ENCODE peak calls at places on chromosomes 13 and 19, in five cellular contexts. O is left cardiac atrium; U is fibroblast of pulmonary artery; J is NCI-H460; D is T-helper 2 cell treated with Interferon-gamma antibody and Interleukin-4, amounts not matched to agents 5 μg/mL and 100 μg/mL, for 36 hours. F is an unnamed sample.

GRCh38 chr19:52336976-52337375 is 933 bp downstream of the ZNF610 start:
- DNase-seq in U (peak; percentile 13), D (no peak), J (no peak), O (no peak), F (no peak)

GRCh38 chr19:4972509-4973230 is 3.8 kb downstream of the KDM4B start:
- DNase-seq in U (peak; percentile 47), O (peak; percentile 13), D (no peak), J (no peak), F (no peak)

GRCh38 chr13:73057284-73058025 is 1.4 kb upstream of the KLF5 start:
- DNase-seq in O (no peak), U (no peak), D (no peak), J (no peak), F (no peak)

GRCh38 chr19:42030605-42031004 is 36.6 kb upstream of the ATP1A3 start:
- DNase-seq in J (no peak), U (no peak), O (no peak), D (no peak), F (no peak)

GRCh38 chr13:59663707-59664106 is 500.0 kb downstream of the DIAPH3 start:
- DNase-seq in J (no peak), D (no peak), O (no peak), U (no peak), F (no peak)

GRCh38 chr19:5665781-5666513 is 14.4 kb downstream of the MICOS13 start:
- DNase-seq in J (no peak), D (no peak), U (peak; percentile 58), O (no peak), F (no peak)

GRCh38 chr13:44141213-44141724 is 232.4 kb upstream of the SERP2 start:
- DNase-seq in O (no peak), D (no peak), U (peak; percentile 22), J (no peak), F (no peak)

GRCh38 chr19:28426902-28427232 is 786.1 kb downstream of the UQCRFS1 start:
- DNase-seq in O (no peak), J (no peak), U (peak; percentile 22), D (no peak), F (no peak)

GRCh38 chr19:8494158-8494557 is 8.3 kb downstream of the PRAM1 start:
- DNase-seq in D (no peak), J (no peak), U (peak; percentile 28), O (no peak), F (no peak)

GRCh38 chr19:5628919-5629481 is 6.1 kb downstream of the SAFB start:
- DNase-seq in J (no peak), O (no peak), D (no peak), U (no peak), F (no peak)

GRCh38 chr13:20230913-20231838 is 943 bp downstream of the GJB6 start:
- DNase-seq in J (no peak), O (no peak), U (no peak), D (no peak), F (no peak)

GRCh38 chr13:51612867-51613266 is 28.6 kb downstream of the WDFY2 start:
- DNase-seq in O (no peak), J (no peak), D (no peak), U (no peak), F (no peak)

GRCh38 chr19:38975214-38975860 is at the start of gene FBXO17:
- DNase-seq in U (peak; percentile 67), O (peak; percentile 52), J (no peak), D (no peak), F (peak; percentile 14)

GRCh38 chr13:44331912-44332840 is 41.4 kb upstream of the SERP2 start:
- DNase-seq in O (peak; percentile 80), D (no peak), U (peak; percentile 93), J (no peak), F (no peak)

GRCh38 chr19:49153167-49153809 is 1.9 kb downstream of the HRC start:
- DNase-seq in O (no peak), J (no peak), U (no peak), D (no peak), F (no peak)

GRCh38 chr13:51520524-51520923 is 63.7 kb upstream of the WDFY2 start:
- DNase-seq in D (no peak), J (peak; percentile 67), O (no peak), U (peak; percentile 79), F (no peak)

F was measured in HAP-1.